ENCODE peak calls at places on chromosomes 11 and 22, in four cellular contexts. One of them, this sample, is unnamed. For H3K36me3, the result is how much of the 10 kb centered on the place peaks cover.

GRCh38 chr22:23240639-23241389 is 60.5 kb downstream of the BCR start:
- DNase-seq in stomach: peak
- DNase-seq in DND-41: no peak
- DNase-seq in right lobe of liver: no peak
- DNase-seq in this sample: no peak

GRCh38 chr11:130979386-130979972 is 63.2 kb upstream of the SNX19 start:
- DNase-seq in right lobe of liver: no peak
- DNase-seq in DND-41: no peak
- DNase-seq in stomach: no peak
- DNase-seq in this sample: no peak

GRCh38 chr22:23775779-23776375 is 3.2 kb downstream of the MMP11 start:
- DNase-seq in right lobe of liver: no peak
- DNase-seq in stomach: no peak
- DNase-seq in DND-41: no peak
- DNase-seq in this sample: no peak

GRCh38 chr11:2164861-2165555 is 4.0 kb upstream of the INS start:
- DNase-seq in DND-41: no peak
- DNase-seq in stomach: no peak
- DNase-seq in right lobe of liver: no peak
- DNase-seq in this sample: no peak

GRCh38 chr11:128926000-128926399 is 16.7 kb downstream of the TP53AIP1 start:
- DNase-seq in DND-41: no peak
- DNase-seq in stomach: no peak
- DNase-seq in right lobe of liver: no peak
- DNase-seq in this sample: no peak

GRCh38 chr11:94546886-94547285 is 3.2 kb downstream of the FUT4 start:
- DNase-seq in DND-41: peak
- DNase-seq in right lobe of liver: no peak
- DNase-seq in stomach: no peak
- DNase-seq in this sample: no peak

GRCh38 chr11:86294026-86294425 is 8.0 kb upstream of the HIKESHI start:
- DNase-seq in stomach: no peak
- DNase-seq in DND-41: no peak
- DNase-seq in right lobe of liver: no peak
- DNase-seq in this sample: no peak

GRCh38 chr22:49812838-49813237 is 14.8 kb downstream of the BRD1 start:
- DNase-seq in DND-41: no peak
- DNase-seq in right lobe of liver: no peak
- DNase-seq in stomach: peak
- DNase-seq in this sample: peak

GRCh38 chr22:30876221-30876751 is 92.3 kb downstream of the MORC2 start:
- DNase-seq in DND-41: no peak
- DNase-seq in stomach: no peak
- DNase-seq in right lobe of liver: peak
- DNase-seq in this sample: no peak

GRCh38 chr11:89487016-89487415 is 4.2 kb downstream of the NOX4 start:
- DNase-seq in right lobe of liver: no peak
- DNase-seq in stomach: no peak
- DNase-seq in DND-41: no peak
- DNase-seq in this sample: no peak

GRCh38 chr11:12727556-12728070 is 53.4 kb downstream of the TEAD1 start:
- DNase-seq in stomach: no peak
- DNase-seq in right lobe of liver: no peak
- DNase-seq in DND-41: no peak
- DNase-seq in this sample: no peak

GRCh38 chr11:77589521-77590193 is at the start of gene AQP11:
- DNase-seq in DND-41: no peak
- DNase-seq in right lobe of liver: peak
- DNase-seq in stomach: peak
- DNase-seq in this sample: peak

GRCh38 chr11:36333897-36334296 is 37.8 kb downstream of the PRR5L start:
- DNase-seq in right lobe of liver: no peak
- DNase-seq in stomach: no peak
- DNase-seq in DND-41: peak
- DNase-seq in this sample: peak

GRCh38 chr22:49724893-49725489 is 102.7 kb downstream of the BRD1 start:
- DNase-seq in stomach: peak
- DNase-seq in DND-41: no peak
- DNase-seq in right lobe of liver: no peak
- DNase-seq in this sample: peak

GRCh38 chr11:1399386-1400167 is 9.8 kb downstream of the BRSK2 start:
- DNase-seq in stomach: no peak
- DNase-seq in DND-41: no peak
- DNase-seq in right lobe of liver: no peak
- DNase-seq in this sample: no peak

GRCh38 chr11:70299636-70300035 is 29.1 kb downstream of the PPFIA1 start:
- DNase-seq in right lobe of liver: no peak
- DNase-seq in stomach: no peak
- DNase-seq in DND-41: no peak
- DNase-seq in this sample: no peak

GRCh38 chr11:32266611-32267010 is 168.7 kb downstream of the WT1 start:
- DNase-seq in DND-41: no peak
- DNase-seq in right lobe of liver: no peak
- DNase-seq in stomach: no peak
- DNase-seq in this sample: no peak

GRCh38 chr11:111922803-111923202 is 4.1 kb downstream of the C11orf52 start:
- DNase-seq in right lobe of liver: peak
- DNase-seq in DND-41: no peak
- DNase-seq in stomach: peak
- DNase-seq in this sample: no peak

GRCh38 chr11:131993291-131993690 is 622.9 kb downstream of the NTM start:
- DNase-seq in right lobe of liver: no peak
- DNase-seq in stomach: no peak
- DNase-seq in DND-41: no peak
- DNase-seq in this sample: no peak

GRCh38 chr22:37534445-37534844 is 15.2 kb upstream of the CARD10 start:
- DNase-seq in DND-41: no peak
- DNase-seq in right lobe of liver: no peak
- DNase-seq in stomach: no peak
- DNase-seq in this sample: no peak

GRCh38 chr11:71101606-71102005 is 150.8 kb downstream of the SHANK2 start:
- DNase-seq in DND-41: no peak
- DNase-seq in stomach: no peak
- DNase-seq in right lobe of liver: no peak
- DNase-seq in this sample: no peak

GRCh38 chr11:82003671-82004148 is 730.0 kb downstream of the FAM181B start:
- DNase-seq in right lobe of liver: no peak
- DNase-seq in DND-41: no peak
- DNase-seq in stomach: no peak
- DNase-seq in this sample: peak

GRCh38 chr22:23380230-23380573 is 199.9 kb downstream of the IGLL1 start:
- DNase-seq in right lobe of liver: no peak
- DNase-seq in DND-41: no peak
- DNase-seq in stomach: peak
- DNase-seq in this sample: no peak

GRCh38 chr11:35223429-35223828 is 84.5 kb downstream of the CD44 start:
- DNase-seq in stomach: no peak
- DNase-seq in right lobe of liver: no peak
- DNase-seq in DND-41: no peak
- DNase-seq in this sample: no peak

GRCh38 chr22:39208013-39208680 is 36.6 kb downstream of the PDGFB start:
- DNase-seq in stomach: no peak
- DNase-seq in DND-41: no peak
- DNase-seq in right lobe of liver: no peak
- DNase-seq in this sample: no peak

GRCh38 chr11:39668640-39669039 is 1790.8 kb downstream of the LRRC4C start:
- DNase-seq in right lobe of liver: no peak
- DNase-seq in DND-41: no peak
- DNase-seq in stomach: no peak
- DNase-seq in this sample: peak

GRCh38 chr11:75986966-75987365 is 172.0 kb downstream of the UVRAG start:
- DNase-seq in right lobe of liver: no peak
- DNase-seq in DND-41: no peak
- DNase-seq in stomach: no peak
- DNase-seq in this sample: no peak

GRCh38 chr11:109795234-109795633 is 298.0 kb upstream of the ZC3H12C start:
- DNase-seq in right lobe of liver: no peak
- DNase-seq in DND-41: no peak
- DNase-seq in stomach: no peak
- DNase-seq in this sample: peak

GRCh38 chr11:1129666-1130160 is 28.0 kb upstream of the MUC5AC start:
- DNase-seq in stomach: peak
- DNase-seq in DND-41: no peak
- DNase-seq in right lobe of liver: no peak
- DNase-seq in this sample: no peak

GRCh38 chr22:30420401-30421178 is 5.0 kb upstream of the MTFP1 start:
- DNase-seq in right lobe of liver: no peak
- DNase-seq in stomach: no peak
- DNase-seq in DND-41: no peak
- DNase-seq in this sample: peak

GRCh38 chr11:57444362-57445074 is 15.8 kb upstream of the RTN4RL2 start:
- DNase-seq in right lobe of liver: no peak
- DNase-seq in DND-41: no peak
- DNase-seq in stomach: no peak
- DNase-seq in this sample: no peak

GRCh38 chr11:19242184-19242932 is 1.6 kb upstream of the E2F8 start:
- DNase-seq in DND-41: no peak
- DNase-seq in right lobe of liver: no peak
- DNase-seq in stomach: no peak
- DNase-seq in this sample: no peak

GRCh38 chr11:17703951-17704350 is 15.4 kb upstream of the MYOD1 start:
- DNase-seq in DND-41: no peak
- DNase-seq in stomach: no peak
- DNase-seq in right lobe of liver: no peak
- DNase-seq in this sample: no peak

GRCh38 chr11:15276616-15277015 is 161.9 kb downstream of the INSC start:
- DNase-seq in right lobe of liver: no peak
- DNase-seq in DND-41: no peak
- DNase-seq in stomach: no peak
- DNase-seq in this sample: no peak

GRCh38 chr11:3021125-3021524 is 29.0 kb upstream of the NAP1L4 start:
- DNase-seq in stomach: peak
- DNase-seq in right lobe of liver: peak
- DNase-seq in DND-41: no peak
- DNase-seq in this sample: peak

GRCh38 chr11:17528181-17528691 is 16.0 kb downstream of the USH1C start:
- DNase-seq in DND-41: peak
- DNase-seq in stomach: peak
- DNase-seq in right lobe of liver: peak
- DNase-seq in this sample: peak

DNA sequence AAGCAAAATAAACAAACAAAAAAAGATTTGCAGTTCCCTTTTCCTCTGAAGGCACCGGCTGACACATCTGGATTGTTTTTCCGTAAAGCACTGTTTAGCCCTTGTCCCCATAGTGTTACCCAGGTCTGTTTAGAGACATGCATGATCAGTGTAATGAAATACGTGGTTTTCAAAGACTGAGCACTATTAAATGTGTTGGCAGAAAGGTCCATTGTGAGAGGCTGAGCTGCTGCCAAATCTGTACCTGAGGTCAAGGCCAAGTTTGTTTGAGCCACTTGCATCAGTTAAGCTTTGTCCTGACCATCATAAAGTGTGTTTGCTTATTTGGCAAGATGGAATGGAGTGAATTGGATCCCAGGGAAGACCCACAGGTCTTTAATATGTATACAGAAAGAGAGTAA is 26.3 kb downstream of the CTR9 start:
- DNase-seq in DND-41: no peak
- DNase-seq in stomach: peak
- DNase-seq in right lobe of liver: no peak
- DNase-seq in this sample: no peak
- H3K36me3 ChIP-seq in DND-41: half or more
- H3K36me3 ChIP-seq in stomach: half or more
- H3K36me3 ChIP-seq in right lobe of liver: under half
- H3K36me3 ChIP-seq in this sample: half or more

DNA sequence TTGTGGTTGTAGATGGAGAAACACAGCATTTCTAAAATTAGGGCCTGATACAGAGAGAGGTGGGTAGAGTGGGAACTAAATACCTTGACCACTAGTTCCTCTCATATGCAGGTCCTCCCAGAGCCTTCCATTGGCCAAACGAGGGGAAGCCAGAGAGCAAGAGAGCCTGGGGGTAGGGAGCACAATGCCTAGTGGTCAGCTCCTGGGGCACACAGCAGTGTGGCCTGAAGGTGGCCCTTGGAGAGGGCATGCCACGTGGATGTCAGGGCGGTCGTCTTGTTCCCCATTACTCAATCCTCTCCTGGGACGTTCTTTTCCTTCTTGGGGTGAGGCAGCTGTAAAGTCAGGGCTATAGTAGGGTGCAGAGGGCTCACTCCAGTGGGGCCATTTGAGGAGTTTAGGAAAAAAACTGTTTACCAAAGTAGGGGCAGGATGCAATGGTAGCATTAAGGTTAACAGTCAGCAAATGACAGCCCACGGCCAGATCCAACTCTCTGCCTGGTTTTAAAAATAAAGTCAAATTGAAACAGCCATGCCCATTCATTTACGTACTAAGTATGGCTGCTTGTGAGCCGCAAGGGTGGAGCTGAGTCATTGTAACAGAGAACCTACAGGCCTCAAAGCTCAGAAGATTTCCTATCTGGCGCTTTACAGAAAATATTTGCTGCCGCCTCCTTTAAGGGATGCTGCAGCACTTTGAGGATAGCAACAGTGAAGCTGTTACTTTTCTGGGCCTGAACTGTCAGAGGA is 7.6 kb downstream of the MYO18B start:
- DNase-seq in stomach: no peak
- DNase-seq in right lobe of liver: no peak
- DNase-seq in DND-41: no peak
- DNase-seq in this sample: no peak
- H3K4me3 ChIP-seq in stomach: no peak
- H3K4me3 ChIP-seq in right lobe of liver: no peak
- H3K4me3 ChIP-seq in DND-41: no peak
- H3K4me3 ChIP-seq in this sample: no peak

DNA sequence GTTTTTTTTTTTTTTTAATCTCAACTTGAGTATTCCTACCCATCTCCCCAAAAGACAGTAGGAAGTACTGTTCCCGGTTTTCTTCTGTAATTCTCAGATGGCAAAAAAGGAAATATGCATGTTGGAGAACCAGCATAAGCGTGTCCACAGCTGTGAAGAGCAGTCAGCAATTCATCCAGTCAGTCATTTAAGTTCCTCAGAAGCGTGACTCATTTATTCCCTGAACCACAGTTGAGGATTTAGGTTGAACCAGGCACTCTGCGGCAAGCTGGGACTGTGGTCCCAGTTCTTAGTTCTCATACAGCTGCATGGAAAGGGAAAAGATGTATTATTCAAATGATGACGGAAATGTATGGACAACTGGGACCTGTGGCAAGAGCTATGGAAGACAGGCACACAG is 61.0 kb upstream of the MYO18B start:
- DNase-seq in right lobe of liver: no peak
- DNase-seq in DND-41: no peak
- DNase-seq in stomach: no peak
- DNase-seq in this sample: no peak
- H3K36me3 ChIP-seq in right lobe of liver: under half
- H3K36me3 ChIP-seq in DND-41: under half
- H3K36me3 ChIP-seq in stomach: under half
- H3K36me3 ChIP-seq in this sample: under half

DNA sequence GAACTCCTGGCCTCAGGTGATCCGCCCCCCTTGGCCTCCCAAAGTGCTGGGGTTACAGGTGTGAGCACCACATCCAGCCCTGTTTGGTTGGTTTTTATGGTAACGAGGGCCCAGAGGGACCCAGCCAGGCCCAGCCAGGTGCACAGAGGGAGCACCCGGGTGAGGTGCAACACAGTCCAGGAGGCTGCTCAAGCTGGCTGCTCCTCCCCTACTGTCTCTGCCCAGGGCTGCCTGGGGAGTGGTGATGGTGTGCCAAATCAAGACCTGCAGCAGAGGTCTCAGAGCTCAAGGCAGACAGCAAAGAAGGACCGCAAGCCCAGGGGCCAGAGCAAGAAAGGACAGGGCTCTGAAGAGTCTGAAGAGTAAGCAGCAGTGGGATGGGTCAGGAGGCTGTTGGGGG is 1.4 kb downstream of the TSGA10IP start:
- DNase-seq in stomach: no peak
- DNase-seq in right lobe of liver: no peak
- DNase-seq in DND-41: no peak
- DNase-seq in this sample: no peak
- H3K4me3 ChIP-seq in stomach: no peak
- H3K4me3 ChIP-seq in right lobe of liver: no peak
- H3K4me3 ChIP-seq in DND-41: no peak
- H3K4me3 ChIP-seq in this sample: no peak

This sample was measured in MG63.